ENCODE peak calls at places on chromosomes 4 and X, in six cellular contexts. D, E, U, N, B and I are unnamed samples.

GRCh38 chrX:156004256-156004655 is 6.8 kb downstream of the IL9R start:
- DNase-seq in N (no peak), B (no peak), U (no peak), D (no peak), E (no peak), I (no peak)

GRCh38 chrX:137352101-137352660 is 213.7 kb upstream of the ZIC3 start:
- DNase-seq in N (peak), B (no peak), U (no peak), D (no peak), E (no peak), I (no peak)

GRCh38 chrX:103607385-103608304 is at the start of gene TCEAL3:
- DNase-seq in D (peak), U (peak), N (no peak), B (peak), E (no peak), I (no peak)

GRCh38 chr4:88109123-88109864 is 49.1 kb downstream of the ABCG2 start:
- DNase-seq in B (no peak), D (no peak), E (no peak), N (no peak), U (no peak), I (no peak)

GRCh38 chr4:8101213-8101781 is 57.3 kb downstream of the ABLIM2 start:
- DNase-seq in N (no peak), D (no peak), U (peak), E (no peak), B (no peak), I (no peak)

GRCh38 chrX:554271-554670 is 76.3 kb upstream of the SHOX start:
- DNase-seq in E (no peak), U (no peak), N (no peak), D (no peak), B (no peak), I (no peak)

GRCh38 chrX:131752493-131753198 is 208.8 kb downstream of the OR13H1 start:
- DNase-seq in U (peak), D (no peak), E (no peak), B (no peak), N (no peak), I (no peak)

GRCh38 chr4:11824557-11824956 is 395.9 kb upstream of the HS3ST1 start:
- DNase-seq in N (peak), D (no peak), U (no peak), B (no peak), E (no peak), I (no peak)

GRCh38 chrX:40146471-40147398 is 49.0 kb upstream of the BCOR start:
- DNase-seq in N (no peak), B (peak), E (no peak), D (no peak), U (peak), I (no peak)

GRCh38 chr4:111641813-111642579 is 503.3 kb upstream of the FAM241A start:
- DNase-seq in D (no peak), B (peak), E (no peak), N (peak), U (peak), I (peak)

GRCh38 chr4:99404595-99405287 is 30.4 kb downstream of the ADH7 start:
- DNase-seq in N (no peak), U (no peak), D (no peak), B (no peak), E (no peak), I (peak)